ENCODE peak calls at places on chromosomes 1 and 21, in seven cellular contexts. P is HCT116, U is A549, F is IMR-90, I is H1, K is K562, G is GM12878. X is an unnamed sample.

GRCh38 chr1:22229374-22229773 is 86.5 kb upstream of the WNT4 start:
- DNase-seq in U (peak), K (no peak), F (peak), P (no peak), G (no peak), I (no peak), X (no peak)

GRCh38 chr1:57131701-57132394 is 166.0 kb upstream of the C8B start:
- DNase-seq in P (no peak), G (no peak), K (no peak), U (no peak), F (peak), I (no peak), X (no peak)

GRCh38 chr21:31538821-31539220 is 120.7 kb upstream of the SOD1 start:
- DNase-seq in I (no peak), G (no peak), F (no peak), P (no peak), K (no peak), U (no peak), X (no peak)

GRCh38 chr1:27372808-27373690 is 1.6 kb downstream of the FCN3 start:
- DNase-seq in G (no peak), F (no peak), U (no peak), P (no peak), K (peak), I (peak), X (no peak)

GRCh38 chr1:53765656-53766055 is 26.7 kb upstream of the GLIS1 start:
- DNase-seq in I (no peak), U (no peak), F (peak), G (no peak), P (no peak), K (no peak), X (no peak)

GRCh38 chr1:116314305-116314919 is 58.6 kb upstream of the ATP1A1 start:
- DNase-seq in K (no peak), P (no peak), I (no peak), G (no peak), U (no peak), F (no peak), X (peak)

GRCh38 chr1:2028870-2029560 is 9.9 kb downstream of the GABRD start:
- DNase-seq in I (no peak), F (no peak), U (no peak), G (no peak), P (no peak), K (no peak), X (no peak)

GRCh38 chr1:93908394-93909145 is 660 bp downstream of the GCLM start:
- DNase-seq in U (peak), K (peak), G (no peak), P (no peak), F (no peak), I (peak), X (peak)

GRCh38 chr1:81832573-81832972 is 31.8 kb downstream of the ADGRL2 start:
- DNase-seq in G (no peak), P (no peak), K (no peak), U (no peak), F (peak), I (no peak), X (no peak)
- TF ChIP-seq CEBPB in G (no peak), P (no peak), K (no peak), U (no peak), F (no peak), I (no peak), X (no peak)

DNA sequence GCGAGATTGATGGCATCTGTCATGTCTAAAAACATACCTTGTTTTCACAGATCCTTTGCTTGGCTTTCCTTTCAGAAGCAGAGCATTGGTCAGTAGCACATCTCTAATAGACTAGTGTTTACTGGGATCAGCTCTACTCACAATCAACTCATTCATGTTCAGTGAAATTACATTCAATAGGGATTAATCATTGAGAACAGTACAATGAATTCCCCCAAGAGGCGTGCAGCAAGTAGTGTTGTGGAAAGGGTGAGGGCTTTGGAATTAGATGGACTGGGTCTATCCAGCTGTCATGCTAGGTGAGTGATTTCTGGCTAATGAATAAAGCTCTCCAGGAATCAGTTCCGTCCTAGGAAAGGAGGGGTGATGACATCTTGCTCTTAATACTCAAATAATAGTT is 155.2 kb upstream of the COA6 start:
- DNase-seq in U (no peak), I (no peak), P (no peak), G (no peak), K (no peak), F (no peak), X (no peak)
- TF ChIP-seq CEBPB in U (no peak), I (no peak), P (no peak), G (no peak), K (no peak), F (no peak), X (no peak)

DNA sequence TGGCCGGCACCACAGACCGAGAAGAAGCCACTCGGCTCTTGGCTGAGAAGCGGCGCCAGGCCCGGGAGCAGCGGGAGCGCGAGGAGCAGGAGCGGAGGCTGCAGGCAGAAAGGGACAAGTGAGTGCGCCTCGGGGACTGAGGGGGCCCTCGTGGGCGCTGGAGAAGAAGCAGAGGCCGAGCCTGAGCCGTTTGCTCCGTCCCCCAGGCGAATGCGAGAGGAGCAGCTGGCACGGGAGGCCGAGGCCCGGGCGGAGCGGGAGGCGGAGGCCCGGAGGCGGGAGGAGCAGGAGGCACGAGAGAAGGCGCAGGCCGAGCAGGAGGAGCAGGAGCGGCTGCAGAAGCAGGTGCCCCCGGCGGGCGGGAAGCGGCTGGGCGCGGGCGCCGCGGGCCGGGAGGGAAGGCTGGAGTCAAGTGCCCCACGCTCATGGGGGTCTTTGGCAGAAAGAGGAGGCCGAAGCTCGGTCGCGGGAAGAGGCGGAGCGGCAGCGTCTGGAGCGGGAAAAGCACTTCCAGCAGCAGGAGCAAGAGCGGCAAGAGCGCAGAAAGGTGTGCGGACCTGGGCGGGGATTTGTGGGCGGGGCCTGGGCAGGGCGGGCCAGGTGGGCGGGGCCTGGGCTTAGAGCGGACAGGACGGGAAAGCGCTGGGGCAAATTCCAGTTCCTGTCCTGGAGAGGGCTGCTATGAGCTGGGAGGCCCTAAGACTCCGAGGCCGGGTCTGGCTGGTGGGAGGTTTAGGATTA is 22.7 kb downstream of the MAP7D1 start:
- DNase-seq in G (no peak), I (peak), U (no peak), K (peak), F (no peak), P (no peak), X (no peak)
- TF ChIP-seq CEBPB in G (no peak), I (no peak), U (no peak), K (no peak), F (no peak), P (no peak), X (no peak)

GRCh38 chr1:110243146-110243545 is 33.0 kb downstream of the KCNC4 start:
- DNase-seq in U (no peak), K (no peak), F (no peak), P (no peak), I (no peak), G (no peak), X (no peak)
- TF ChIP-seq CEBPB in U (no peak), K (no peak), F (no peak), P (no peak), I (no peak), G (no peak), X (no peak)